ENCODE peak calls at places on chromosomes 6 and 20, in seven cellular contexts. E is EL; F is Caco-2; D is aorta; L is activated naive CD8-positive, alpha-beta T cell treated with anti-CD3 and anti-CD28 coated beads, Interleukin-2, amount 50 U/mL, for 16 hours; M is T-helper 17 cell; R is central memory CD4-positive, alpha-beta T cell. G is an unnamed sample.

GRCh38 chr6:159461998-159462397 is 231.0 kb downstream of the SOD2 start:
- DNase-seq in L (no peak), M (no peak), D (no peak), R (no peak), E (no peak), F (no peak), G (no peak)

GRCh38 chr20:1336699-1337387 is 7.9 kb upstream of the SDCBP2 start:
- DNase-seq in D (peak; percentile 67), L (no peak), M (no peak), R (no peak), F (no peak), E (no peak), G (peak; percentile 87)

GRCh38 chr6:161446934-161447333 is 173.1 kb upstream of the AGPAT4 start:
- DNase-seq in R (no peak), E (no peak), F (no peak), M (no peak), D (no peak), L (no peak), G (no peak)

GRCh38 chr20:56945057-56945456 is 316.0 kb downstream of the TFAP2C start:
- DNase-seq in E (no peak), F (no peak), M (no peak), R (no peak), D (no peak), L (no peak), G (no peak)

GRCh38 chr6:24257282-24257681 is 100.6 kb downstream of the DCDC2 start:
- DNase-seq in F (no peak), L (no peak), M (no peak), R (no peak), D (no peak), E (no peak), G (no peak)

GRCh38 chr6:119896806-119897205 is 547.2 kb upstream of the MAN1A1 start:
- DNase-seq in E (no peak), R (no peak), L (no peak), M (no peak), F (no peak), D (no peak), G (no peak)

GRCh38 chr6:44697333-44697732 is 309.8 kb downstream of the CDC5L start:
- DNase-seq in M (no peak), F (no peak), R (no peak), E (peak; percentile 20), L (no peak), D (no peak), G (no peak)

GRCh38 chr20:52760791-52761190 is 211.4 kb upstream of the TSHZ2 start:
- DNase-seq in R (no peak), F (no peak), L (no peak), E (no peak), D (no peak), M (no peak), G (no peak)

GRCh38 chr6:152054441-152054840 is 247.0 kb downstream of the ESR1 start:
- DNase-seq in D (no peak), M (no peak), E (peak; percentile 87), R (no peak), F (no peak), L (no peak), G (no peak)

GRCh38 chr6:107821591-107821990 is 2.5 kb downstream of the SCML4 start:
- DNase-seq in F (no peak), R (no peak), D (no peak), L (no peak), E (no peak), M (no peak), G (no peak)

GRCh38 chr6:100464910-100465700 is at the start of gene SIM1:
- DNase-seq in L (no peak), E (peak; percentile 98), M (no peak), F (no peak), D (no peak), R (no peak), G (no peak)

GRCh38 chr6:111423960-111424846 is 58.8 kb downstream of the REV3L start:
- DNase-seq in E (peak; percentile 30), M (no peak), D (peak; percentile 58), R (no peak), F (no peak), L (no peak), G (no peak)

GRCh38 chr6:25911359-25911758 is 19.1 kb downstream of the SLC17A2 start:
- DNase-seq in L (no peak), D (no peak), E (no peak), M (no peak), F (no peak), R (no peak), G (no peak)

GRCh38 chr6:66183982-66184555 is 477.0 kb upstream of the EYS start:
- DNase-seq in L (no peak), E (no peak), F (no peak), M (no peak), D (no peak), R (no peak), G (no peak)

GRCh38 chr6:125816828-125817280 is 26.1 kb downstream of the NCOA7 start:
- DNase-seq in M (no peak), E (peak; percentile 15), F (no peak), L (no peak), D (no peak), R (no peak), G (no peak)

GRCh38 chr6:33815854-33816253 is 12.1 kb upstream of the MLN start:
- DNase-seq in R (no peak), M (no peak), F (peak; percentile 49), E (peak; percentile 25), D (no peak), L (no peak), G (no peak)

GRCh38 chr20:31675828-31676533 is 38.3 kb downstream of the COX4I2 start:
- DNase-seq in L (peak; percentile 29), E (peak; percentile 37), F (no peak), D (no peak), R (peak; percentile 57), M (no peak), G (peak; percentile 46)

GRCh38 chr20:47354710-47355488 is 1.6 kb downstream of the ZMYND8 start:
- DNase-seq in R (no peak), D (no peak), E (no peak), F (no peak), M (no peak), L (no peak), G (no peak)

GRCh38 chr20:51220293-51220706 is 197.4 kb upstream of the KCNG1 start:
- DNase-seq in E (peak; percentile 34), R (peak; percentile 17), D (no peak), F (no peak), M (peak; percentile 43), L (peak; percentile 28), G (peak; percentile 91)

GRCh38 chr6:106356382-106356781 is 4.1 kb upstream of the CRYBG1 start:
- DNase-seq in M (no peak), D (no peak), F (no peak), E (peak; percentile 10), R (no peak), L (no peak), G (no peak)

GRCh38 chr20:48102821-48103635 is 317.7 kb upstream of the SULF2 start:
- DNase-seq in D (no peak), L (no peak), R (no peak), F (peak; percentile 21), E (no peak), M (no peak), G (no peak)

GRCh38 chr6:81204741-81205140 is 547.7 kb downstream of the TENT5A start:
- DNase-seq in D (no peak), R (no peak), M (no peak), L (no peak), E (peak; percentile 39), F (no peak), G (no peak)

G was measured in upper lobe of left lung.